ENCODE peak calls at places on chromosomes 13 and 19, in ten cellular contexts. M is stimulated activated naive CD4-positive, alpha-beta T cell; K is activated CD4-positive, alpha-beta T cell treated with anti-CD3 and anti-CD28 coated beads, Interleukin-2, amount 50 U/mL, for 48 hours; X is DMS79; N is RCC 7860; L is NCI-H1092; O is activated CD4-positive, alpha-beta memory T cell treated with anti-CD3 and anti-CD28 coated beads for 36 hours; B is Ammon's horn; E is AG09319; Y is type B pancreatic cell. D is an unnamed sample.

GRCh38 chr13:72151241-72151640 is 284.2 kb upstream of the DACH1 start:
- DNase-seq in L (no peak), Y (no peak), K (no peak), B (no peak), E (no peak), N (no peak), O (no peak), M (no peak), X (no peak), D (peak; percentile 65)

GRCh38 chr13:98060282-98060681 is 82.6 kb upstream of the FARP1 start:
- DNase-seq in E (no peak), Y (no peak), X (no peak), B (no peak), N (no peak), K (no peak), O (no peak), L (no peak), M (no peak), D (no peak)

GRCh38 chr13:76380436-76381065 is 505.7 kb downstream of the KCTD12 start:
- DNase-seq in E (no peak), K (no peak), X (no peak), L (no peak), B (peak; percentile 33), O (no peak), M (no peak), Y (no peak), N (no peak), D (no peak)

GRCh38 chr19:1587872-1588271 is 4.8 kb downstream of the MBD3 start:
- DNase-seq in K (no peak), E (no peak), N (no peak), L (no peak), B (no peak), X (no peak), O (no peak), Y (no peak), M (no peak), D (no peak)

GRCh38 chr19:19655051-19655594 is 8.4 kb downstream of the ATP13A1 start:
- DNase-seq in M (no peak), K (no peak), B (no peak), E (no peak), Y (no peak), X (no peak), N (no peak), L (no peak), O (no peak), D (no peak)

GRCh38 chr19:35120492-35120891 is 4.9 kb downstream of the FXYD3 start:
- DNase-seq in L (no peak), E (peak; percentile 70), B (no peak), Y (no peak), N (peak; percentile 20), O (no peak), M (no peak), K (no peak), X (no peak), D (peak; percentile 36)

GRCh38 chr19:13929340-13929739 is 8.9 kb downstream of the PODNL1 start:
- DNase-seq in O (no peak), B (no peak), Y (no peak), K (no peak), M (no peak), E (no peak), X (no peak), N (no peak), L (no peak), D (no peak)

GRCh38 chr13:36910545-36910944 is 9.5 kb downstream of the SMAD9 start:
- DNase-seq in X (no peak), B (no peak), L (no peak), M (no peak), Y (no peak), O (no peak), K (no peak), N (no peak), E (no peak), D (no peak)

GRCh38 chr13:95185851-95186250 is 115.4 kb downstream of the ABCC4 start:
- DNase-seq in N (no peak), M (peak; percentile 34), B (peak; percentile 64), L (no peak), O (peak; percentile 59), K (peak; percentile 31), E (no peak), Y (no peak), X (no peak), D (no peak)

GRCh38 chr13:29402168-29402621 is 193.3 kb downstream of the SLC7A1 start:
- DNase-seq in E (no peak), Y (no peak), X (no peak), K (no peak), B (peak; percentile 5), L (no peak), M (no peak), O (no peak), N (no peak), D (no peak)

GRCh38 chr19:6718741-6719539 is 1.5 kb downstream of the C3 start:
- DNase-seq in B (peak; percentile 73), E (no peak), K (peak; percentile 41), L (no peak), Y (no peak), X (no peak), O (peak; percentile 44), N (no peak), M (peak; percentile 46), D (no peak)

GRCh38 chr19:55279376-55279772 is 536 bp downstream of the HSPBP1 start:
- DNase-seq in M (no peak), X (no peak), O (no peak), K (no peak), Y (no peak), B (no peak), E (no peak), N (no peak), L (no peak), D (no peak)

GRCh38 chr19:40331052-40331451 is 17.1 kb downstream of the C19orf47 start:
- DNase-seq in E (no peak), Y (no peak), K (no peak), X (no peak), O (no peak), M (no peak), N (no peak), L (no peak), B (no peak), D (no peak)

GRCh38 chr19:3403489-3404323 is 37.3 kb downstream of the NFIC start:
- DNase-seq in M (no peak), E (peak; percentile 97), K (no peak), L (no peak), X (no peak), B (peak; percentile 87), Y (no peak), O (no peak), N (no peak), D (peak; percentile 75)

GRCh38 chr19:860481-861098 is 1.1 kb downstream of the CFD start:
- DNase-seq in N (peak; percentile 50), X (peak; percentile 23), E (peak; percentile 51), Y (no peak), M (peak; percentile 37), K (peak; percentile 63), O (peak; percentile 62), L (peak; percentile 39), B (no peak), D (no peak)

GRCh38 chr19:44552324-44552723 is 22.8 kb upstream of the CEACAM20 start:
- DNase-seq in Y (no peak), X (no peak), L (no peak), M (no peak), B (no peak), N (no peak), O (peak; percentile 68), K (peak; percentile 62), E (no peak), D (no peak)

GRCh38 chr19:47419037-47419783 is at the start of gene MEIS3:
- DNase-seq in Y (no peak), B (no peak), L (no peak), N (no peak), X (no peak), K (no peak), O (no peak), E (no peak), M (no peak), D (no peak)

GRCh38 chr19:49896863-49897621 is at the start of gene IL4I1:
- DNase-seq in B (peak; percentile 48), X (no peak), K (peak; percentile 74), O (peak; percentile 87), Y (no peak), M (peak; percentile 35), N (peak; percentile 87), E (no peak), L (no peak), D (no peak)

GRCh38 chr13:20127263-20127562 is 33.6 kb downstream of the GJA3 start:
- DNase-seq in M (no peak), O (peak; percentile 26), B (no peak), N (no peak), Y (no peak), K (peak; percentile 9), L (no peak), X (no peak), E (no peak), D (no peak)

GRCh38 chr19:2650515-2650914 is 52.0 kb downstream of the GNG7 start:
- DNase-seq in X (no peak), N (no peak), L (no peak), E (no peak), O (no peak), K (no peak), Y (no peak), B (no peak), M (no peak), D (no peak)

GRCh38 chr19:55242517-55242916 is 14.0 kb upstream of the TMEM86B start:
- DNase-seq in L (no peak), N (no peak), B (no peak), O (no peak), X (no peak), K (no peak), E (no peak), Y (no peak), M (no peak), D (no peak)

GRCh38 chr13:47426126-47426849 is 529.4 kb upstream of the HTR2A start:
- DNase-seq in Y (no peak), M (no peak), E (peak; percentile 16), X (no peak), L (no peak), N (no peak), B (peak; percentile 32), K (no peak), O (no peak), D (peak; percentile 64)

GRCh38 chr13:112894673-112895481 is 74.1 kb upstream of the MCF2L start:
- DNase-seq in N (no peak), X (no peak), O (no peak), Y (no peak), L (no peak), K (no peak), M (no peak), B (no peak), E (no peak), D (no peak)

GRCh38 chr13:41017744-41018582 is 1.2 kb downstream of the ELF1 start:
- DNase-seq in Y (no peak), O (no peak), X (no peak), B (no peak), K (no peak), M (no peak), N (no peak), L (no peak), E (no peak), D (no peak)

GRCh38 chr13:50101590-50101989 is 86.3 kb downstream of the KCNRG start:
- DNase-seq in N (no peak), L (no peak), E (no peak), Y (no peak), B (no peak), M (no peak), K (no peak), O (no peak), X (no peak), D (no peak)

GRCh38 chr19:35459414-35460082 is 11.5 kb downstream of the FFAR2 start:
- DNase-seq in O (no peak), M (no peak), N (no peak), X (no peak), B (peak; percentile 29), L (no peak), E (no peak), K (no peak), Y (no peak), D (no peak)

GRCh38 chr13:38093425-38093824 is 223.9 kb upstream of the TRPC4 start:
- DNase-seq in O (no peak), L (no peak), E (no peak), N (no peak), Y (no peak), K (no peak), M (no peak), B (no peak), X (no peak), D (no peak)

GRCh38 chr13:24270639-24271131 is 38.7 kb upstream of the C1QTNF9 start:
- DNase-seq in E (no peak), K (peak; percentile 68), B (peak; percentile 91), X (no peak), M (peak; percentile 40), O (peak; percentile 78), N (peak; percentile 33), Y (no peak), L (no peak), D (no peak)